ENCODE peak calls at places on chromosomes 11 and 22, in nine cellular contexts. One of them, this sample, is unnamed.

GRCh38 chr11:118625976-118626375 is 18.6 kb downstream of the PHLDB1 start:
- DNase-seq in HL-60: no peak
- DNase-seq in fibroblast of the aortic adventitia: no peak
- DNase-seq in activated CD4-positive, CD25-positive, alpha-beta regulatory T cell treated with anti-CD3 and anti-CD28 coated beads, Interleukin-2, amount 50 U/mL, for 16 hours: no peak
- DNase-seq in EL: no peak
- DNase-seq in neural progenitor cell: peak
- DNase-seq in activated CD4-positive, alpha-beta T cell treated with anti-CD3 and anti-CD28 coated beads, Interleukin-2, amount 10 ng/mL, durations not matched to agents 7 days and 5 days: no peak
- DNase-seq in NCI-H446: peak
- DNase-seq in foreskin keratinocyte: no peak
- DNase-seq in this sample: no peak

GRCh38 chr22:23675502-23676415 is 15.1 kb upstream of the RGL4 start:
- DNase-seq in activated CD4-positive, CD25-positive, alpha-beta regulatory T cell treated with anti-CD3 and anti-CD28 coated beads, Interleukin-2, amount 50 U/mL, for 16 hours: no peak
- DNase-seq in neural progenitor cell: no peak
- DNase-seq in activated CD4-positive, alpha-beta T cell treated with anti-CD3 and anti-CD28 coated beads, Interleukin-2, amount 10 ng/mL, durations not matched to agents 7 days and 5 days: no peak
- DNase-seq in NCI-H446: no peak
- DNase-seq in foreskin keratinocyte: no peak
- DNase-seq in fibroblast of the aortic adventitia: no peak
- DNase-seq in HL-60: peak
- DNase-seq in EL: peak
- DNase-seq in this sample: peak

GRCh38 chr22:36237462-36238347 is 1.6 kb downstream of the APOL2 start:
- DNase-seq in fibroblast of the aortic adventitia: peak
- DNase-seq in EL: no peak
- DNase-seq in activated CD4-positive, CD25-positive, alpha-beta regulatory T cell treated with anti-CD3 and anti-CD28 coated beads, Interleukin-2, amount 50 U/mL, for 16 hours: no peak
- DNase-seq in neural progenitor cell: no peak
- DNase-seq in NCI-H446: no peak
- DNase-seq in foreskin keratinocyte: no peak
- DNase-seq in HL-60: no peak
- DNase-seq in activated CD4-positive, alpha-beta T cell treated with anti-CD3 and anti-CD28 coated beads, Interleukin-2, amount 10 ng/mL, durations not matched to agents 7 days and 5 days: peak
- DNase-seq in this sample: no peak

GRCh38 chr11:77136074-77136473 is 8.0 kb downstream of the MYO7A start:
- DNase-seq in activated CD4-positive, alpha-beta T cell treated with anti-CD3 and anti-CD28 coated beads, Interleukin-2, amount 10 ng/mL, durations not matched to agents 7 days and 5 days: no peak
- DNase-seq in activated CD4-positive, CD25-positive, alpha-beta regulatory T cell treated with anti-CD3 and anti-CD28 coated beads, Interleukin-2, amount 50 U/mL, for 16 hours: no peak
- DNase-seq in fibroblast of the aortic adventitia: peak
- DNase-seq in HL-60: no peak
- DNase-seq in foreskin keratinocyte: peak
- DNase-seq in NCI-H446: no peak
- DNase-seq in neural progenitor cell: no peak
- DNase-seq in EL: peak
- DNase-seq in this sample: no peak

GRCh38 chr22:46667245-46667623 is 47.0 kb downstream of the GRAMD4 start:
- DNase-seq in neural progenitor cell: no peak
- DNase-seq in EL: no peak
- DNase-seq in fibroblast of the aortic adventitia: no peak
- DNase-seq in HL-60: no peak
- DNase-seq in foreskin keratinocyte: no peak
- DNase-seq in activated CD4-positive, alpha-beta T cell treated with anti-CD3 and anti-CD28 coated beads, Interleukin-2, amount 10 ng/mL, durations not matched to agents 7 days and 5 days: no peak
- DNase-seq in NCI-H446: no peak
- DNase-seq in activated CD4-positive, CD25-positive, alpha-beta regulatory T cell treated with anti-CD3 and anti-CD28 coated beads, Interleukin-2, amount 50 U/mL, for 16 hours: no peak
- DNase-seq in this sample: no peak

GRCh38 chr11:66739983-66740382 is 11.0 kb upstream of the SPTBN2 start:
- DNase-seq in neural progenitor cell: no peak
- DNase-seq in NCI-H446: no peak
- DNase-seq in HL-60: no peak
- DNase-seq in foreskin keratinocyte: peak
- DNase-seq in fibroblast of the aortic adventitia: peak
- DNase-seq in activated CD4-positive, CD25-positive, alpha-beta regulatory T cell treated with anti-CD3 and anti-CD28 coated beads, Interleukin-2, amount 50 U/mL, for 16 hours: no peak
- DNase-seq in EL: peak
- DNase-seq in activated CD4-positive, alpha-beta T cell treated with anti-CD3 and anti-CD28 coated beads, Interleukin-2, amount 10 ng/mL, durations not matched to agents 7 days and 5 days: no peak
- DNase-seq in this sample: no peak

GRCh38 chr11:12074529-12075195 is 35.7 kb upstream of the MICAL2 start:
- DNase-seq in foreskin keratinocyte: no peak
- DNase-seq in activated CD4-positive, CD25-positive, alpha-beta regulatory T cell treated with anti-CD3 and anti-CD28 coated beads, Interleukin-2, amount 50 U/mL, for 16 hours: no peak
- DNase-seq in fibroblast of the aortic adventitia: no peak
- DNase-seq in neural progenitor cell: no peak
- DNase-seq in activated CD4-positive, alpha-beta T cell treated with anti-CD3 and anti-CD28 coated beads, Interleukin-2, amount 10 ng/mL, durations not matched to agents 7 days and 5 days: no peak
- DNase-seq in HL-60: no peak
- DNase-seq in NCI-H446: no peak
- DNase-seq in EL: peak
- DNase-seq in this sample: no peak

GRCh38 chr22:37771702-37772427 is 35.9 kb upstream of the GCAT start:
- DNase-seq in activated CD4-positive, alpha-beta T cell treated with anti-CD3 and anti-CD28 coated beads, Interleukin-2, amount 10 ng/mL, durations not matched to agents 7 days and 5 days: no peak
- DNase-seq in NCI-H446: no peak
- DNase-seq in neural progenitor cell: no peak
- DNase-seq in activated CD4-positive, CD25-positive, alpha-beta regulatory T cell treated with anti-CD3 and anti-CD28 coated beads, Interleukin-2, amount 50 U/mL, for 16 hours: no peak
- DNase-seq in foreskin keratinocyte: no peak
- DNase-seq in fibroblast of the aortic adventitia: no peak
- DNase-seq in HL-60: no peak
- DNase-seq in EL: no peak
- DNase-seq in this sample: no peak

GRCh38 chr11:87097582-87097981 is 59.8 kb downstream of the TMEM135 start:
- DNase-seq in HL-60: peak
- DNase-seq in foreskin keratinocyte: peak
- DNase-seq in activated CD4-positive, alpha-beta T cell treated with anti-CD3 and anti-CD28 coated beads, Interleukin-2, amount 10 ng/mL, durations not matched to agents 7 days and 5 days: peak
- DNase-seq in NCI-H446: no peak
- DNase-seq in neural progenitor cell: peak
- DNase-seq in EL: peak
- DNase-seq in fibroblast of the aortic adventitia: peak
- DNase-seq in activated CD4-positive, CD25-positive, alpha-beta regulatory T cell treated with anti-CD3 and anti-CD28 coated beads, Interleukin-2, amount 50 U/mL, for 16 hours: peak
- DNase-seq in this sample: no peak

GRCh38 chr22:39776295-39776694 is 117.3 kb downstream of the ENTHD1 start:
- DNase-seq in EL: no peak
- DNase-seq in foreskin keratinocyte: no peak
- DNase-seq in HL-60: no peak
- DNase-seq in activated CD4-positive, alpha-beta T cell treated with anti-CD3 and anti-CD28 coated beads, Interleukin-2, amount 10 ng/mL, durations not matched to agents 7 days and 5 days: no peak
- DNase-seq in activated CD4-positive, CD25-positive, alpha-beta regulatory T cell treated with anti-CD3 and anti-CD28 coated beads, Interleukin-2, amount 50 U/mL, for 16 hours: no peak
- DNase-seq in NCI-H446: no peak
- DNase-seq in neural progenitor cell: no peak
- DNase-seq in fibroblast of the aortic adventitia: no peak
- DNase-seq in this sample: no peak

GRCh38 chr11:117823294-117823940 is 1.1 kb downstream of the FXYD2 start:
- DNase-seq in activated CD4-positive, CD25-positive, alpha-beta regulatory T cell treated with anti-CD3 and anti-CD28 coated beads, Interleukin-2, amount 50 U/mL, for 16 hours: no peak
- DNase-seq in EL: no peak
- DNase-seq in HL-60: no peak
- DNase-seq in neural progenitor cell: peak
- DNase-seq in activated CD4-positive, alpha-beta T cell treated with anti-CD3 and anti-CD28 coated beads, Interleukin-2, amount 10 ng/mL, durations not matched to agents 7 days and 5 days: peak
- DNase-seq in fibroblast of the aortic adventitia: no peak
- DNase-seq in NCI-H446: no peak
- DNase-seq in foreskin keratinocyte: no peak
- DNase-seq in this sample: no peak

GRCh38 chr11:93494341-93494740 is 48.9 kb downstream of the SMCO4 start:
- DNase-seq in fibroblast of the aortic adventitia: no peak
- DNase-seq in NCI-H446: no peak
- DNase-seq in EL: no peak
- DNase-seq in HL-60: no peak
- DNase-seq in activated CD4-positive, CD25-positive, alpha-beta regulatory T cell treated with anti-CD3 and anti-CD28 coated beads, Interleukin-2, amount 50 U/mL, for 16 hours: no peak
- DNase-seq in foreskin keratinocyte: no peak
- DNase-seq in activated CD4-positive, alpha-beta T cell treated with anti-CD3 and anti-CD28 coated beads, Interleukin-2, amount 10 ng/mL, durations not matched to agents 7 days and 5 days: no peak
- DNase-seq in neural progenitor cell: no peak
- DNase-seq in this sample: no peak

GRCh38 chr22:23399367-23400285 is 180.5 kb downstream of the IGLL1 start:
- DNase-seq in EL: no peak
- DNase-seq in fibroblast of the aortic adventitia: no peak
- DNase-seq in neural progenitor cell: no peak
- DNase-seq in NCI-H446: no peak
- DNase-seq in HL-60: no peak
- DNase-seq in activated CD4-positive, CD25-positive, alpha-beta regulatory T cell treated with anti-CD3 and anti-CD28 coated beads, Interleukin-2, amount 50 U/mL, for 16 hours: no peak
- DNase-seq in activated CD4-positive, alpha-beta T cell treated with anti-CD3 and anti-CD28 coated beads, Interleukin-2, amount 10 ng/mL, durations not matched to agents 7 days and 5 days: no peak
- DNase-seq in foreskin keratinocyte: no peak
- DNase-seq in this sample: no peak

GRCh38 chr22:44658371-44658953 is 43.5 kb upstream of the PRR5 start:
- DNase-seq in neural progenitor cell: peak
- DNase-seq in activated CD4-positive, CD25-positive, alpha-beta regulatory T cell treated with anti-CD3 and anti-CD28 coated beads, Interleukin-2, amount 50 U/mL, for 16 hours: no peak
- DNase-seq in EL: peak
- DNase-seq in activated CD4-positive, alpha-beta T cell treated with anti-CD3 and anti-CD28 coated beads, Interleukin-2, amount 10 ng/mL, durations not matched to agents 7 days and 5 days: no peak
- DNase-seq in HL-60: no peak
- DNase-seq in fibroblast of the aortic adventitia: peak
- DNase-seq in foreskin keratinocyte: no peak
- DNase-seq in NCI-H446: peak
- DNase-seq in this sample: no peak

GRCh38 chr22:37765498-37765897 is 42.2 kb upstream of the GCAT start:
- DNase-seq in activated CD4-positive, alpha-beta T cell treated with anti-CD3 and anti-CD28 coated beads, Interleukin-2, amount 10 ng/mL, durations not matched to agents 7 days and 5 days: no peak
- DNase-seq in neural progenitor cell: no peak
- DNase-seq in HL-60: no peak
- DNase-seq in foreskin keratinocyte: no peak
- DNase-seq in NCI-H446: no peak
- DNase-seq in activated CD4-positive, CD25-positive, alpha-beta regulatory T cell treated with anti-CD3 and anti-CD28 coated beads, Interleukin-2, amount 50 U/mL, for 16 hours: no peak
- DNase-seq in EL: no peak
- DNase-seq in fibroblast of the aortic adventitia: no peak
- DNase-seq in this sample: no peak

GRCh38 chr11:72239849-72240460 is 4.0 kb downstream of the PHOX2A start:
- DNase-seq in activated CD4-positive, alpha-beta T cell treated with anti-CD3 and anti-CD28 coated beads, Interleukin-2, amount 10 ng/mL, durations not matched to agents 7 days and 5 days: no peak
- DNase-seq in foreskin keratinocyte: no peak
- DNase-seq in EL: no peak
- DNase-seq in activated CD4-positive, CD25-positive, alpha-beta regulatory T cell treated with anti-CD3 and anti-CD28 coated beads, Interleukin-2, amount 50 U/mL, for 16 hours: no peak
- DNase-seq in neural progenitor cell: peak
- DNase-seq in HL-60: peak
- DNase-seq in fibroblast of the aortic adventitia: peak
- DNase-seq in NCI-H446: no peak
- DNase-seq in this sample: peak

GRCh38 chr11:62151737-62152102 is 27.9 kb downstream of the INCENP start:
- DNase-seq in activated CD4-positive, alpha-beta T cell treated with anti-CD3 and anti-CD28 coated beads, Interleukin-2, amount 10 ng/mL, durations not matched to agents 7 days and 5 days: no peak
- DNase-seq in neural progenitor cell: no peak
- DNase-seq in activated CD4-positive, CD25-positive, alpha-beta regulatory T cell treated with anti-CD3 and anti-CD28 coated beads, Interleukin-2, amount 50 U/mL, for 16 hours: no peak
- DNase-seq in fibroblast of the aortic adventitia: no peak
- DNase-seq in HL-60: no peak
- DNase-seq in foreskin keratinocyte: no peak
- DNase-seq in EL: no peak
- DNase-seq in NCI-H446: no peak
- DNase-seq in this sample: no peak

GRCh38 chr11:13126430-13126829 is 117.3 kb downstream of the RASSF10 start:
- DNase-seq in neural progenitor cell: no peak
- DNase-seq in NCI-H446: no peak
- DNase-seq in activated CD4-positive, alpha-beta T cell treated with anti-CD3 and anti-CD28 coated beads, Interleukin-2, amount 10 ng/mL, durations not matched to agents 7 days and 5 days: no peak
- DNase-seq in foreskin keratinocyte: no peak
- DNase-seq in activated CD4-positive, CD25-positive, alpha-beta regulatory T cell treated with anti-CD3 and anti-CD28 coated beads, Interleukin-2, amount 50 U/mL, for 16 hours: no peak
- DNase-seq in fibroblast of the aortic adventitia: peak
- DNase-seq in EL: no peak
- DNase-seq in HL-60: no peak
- DNase-seq in this sample: peak

GRCh38 chr22:37303821-37304274 is 21.5 kb downstream of the CYTH4 start:
- DNase-seq in HL-60: peak
- DNase-seq in EL: peak
- DNase-seq in activated CD4-positive, CD25-positive, alpha-beta regulatory T cell treated with anti-CD3 and anti-CD28 coated beads, Interleukin-2, amount 50 U/mL, for 16 hours: peak
- DNase-seq in NCI-H446: no peak
- DNase-seq in foreskin keratinocyte: peak
- DNase-seq in activated CD4-positive, alpha-beta T cell treated with anti-CD3 and anti-CD28 coated beads, Interleukin-2, amount 10 ng/mL, durations not matched to agents 7 days and 5 days: peak
- DNase-seq in neural progenitor cell: no peak
- DNase-seq in fibroblast of the aortic adventitia: peak
- DNase-seq in this sample: no peak